ENCODE peak calls at places on chromosomes 5 and 9, in six cellular contexts. S, R, G, W, U and K are unnamed samples.

GRCh38 chr5:40682431-40683017 is 2.8 kb downstream of the PTGER4 start:
- DNase-seq in S (no peak), R (no peak), G (no peak), W (peak), U (no peak), K (no peak)

GRCh38 chr9:136024696-136025316 is 63.6 kb upstream of the UBAC1 start:
- DNase-seq in S (no peak), R (no peak), G (no peak), W (peak), U (no peak), K (no peak)

GRCh38 chr9:98402272-98402840 is 146.9 kb upstream of the TBC1D2 start:
- DNase-seq in S (no peak), R (no peak), G (no peak), W (no peak), U (no peak), K (no peak)

GRCh38 chr5:61354199-61354598 is 22.1 kb downstream of the ZSWIM6 start:
- DNase-seq in S (no peak), R (no peak), G (no peak), W (no peak), U (no peak), K (no peak)

GRCh38 chr5:131109540-131110255 is 55.4 kb downstream of the HINT1 start:
- DNase-seq in S (peak), R (no peak), G (peak), W (peak), U (no peak), K (peak)

GRCh38 chr9:34651876-34652602 is at the start of gene IL11RA:
- DNase-seq in S (peak), R (no peak), G (peak), W (peak), U (peak), K (peak)

GRCh38 chr9:116075191-116075590 is 78.4 kb upstream of the PAPPA start:
- DNase-seq in S (no peak), R (no peak), G (no peak), W (peak), U (no peak), K (peak)

GRCh38 chr9:108333406-108334031 is 522.3 kb downstream of the ACTL7B start:
- DNase-seq in S (no peak), R (no peak), G (no peak), W (no peak), U (no peak), K (no peak)

GRCh38 chr5:160129841-160130240 is 10.6 kb upstream of the PWWP2A start:
- DNase-seq in S (no peak), R (no peak), G (no peak), W (no peak), U (no peak), K (no peak)

GRCh38 chr9:137367506-137368430 is 55.2 kb downstream of the EXD3 start:
- DNase-seq in S (no peak), R (no peak), G (no peak), W (no peak), U (no peak), K (no peak)

GRCh38 chr5:139140631-139141071 is 57.5 kb downstream of the SIL1 start:
- DNase-seq in S (no peak), R (no peak), G (no peak), W (no peak), U (no peak), K (peak)

GRCh38 chr5:145176041-145176440 is 659.1 kb downstream of the PRELID2 start:
- DNase-seq in S (no peak), R (no peak), G (no peak), W (no peak), U (no peak), K (no peak)

GRCh38 chr5:91212336-91213092 is 170.6 kb downstream of the ARRDC3 start:
- DNase-seq in S (no peak), R (no peak), G (no peak), W (peak), U (no peak), K (peak)

GRCh38 chr9:25003686-25004085 is 458.0 kb upstream of the IZUMO3 start:
- DNase-seq in S (peak), R (no peak), G (no peak), W (no peak), U (no peak), K (no peak)

GRCh38 chr9:86034863-86035734 is 64.3 kb downstream of the GOLM1 start:
- DNase-seq in S (peak), R (peak), G (peak), W (peak), U (no peak), K (peak)

GRCh38 chr9:73039253-73039915 is 86.5 kb upstream of the ALDH1A1 start:
- DNase-seq in S (no peak), R (no peak), G (no peak), W (peak), U (no peak), K (peak)

GRCh38 chr5:173094012-173094661 is 38.0 kb downstream of the CREBRF start:
- DNase-seq in S (no peak), R (no peak), G (no peak), W (peak), U (no peak), K (peak)

GRCh38 chr5:61176631-61177030 is 14.4 kb upstream of the SMIM15 start:
- DNase-seq in S (no peak), R (no peak), G (no peak), W (no peak), U (no peak), K (no peak)

GRCh38 chr9:107345327-107345726 is 62.2 kb downstream of the RAD23B start:
- DNase-seq in S (no peak), R (no peak), G (no peak), W (no peak), U (no peak), K (no peak)

GRCh38 chr5:79236970-79237734 is 1.2 kb downstream of the JMY start:
- DNase-seq in S (peak), R (no peak), G (peak), W (peak), U (peak), K (peak)

GRCh38 chr5:181138258-181138657 is 7.3 kb upstream of the OR2V1 start:
- DNase-seq in S (peak), R (no peak), G (no peak), W (peak), U (no peak), K (no peak)

GRCh38 chr9:78029601-78030552 is 1.7 kb downstream of the GNAQ start:
- DNase-seq in S (peak), R (peak), G (no peak), W (no peak), U (no peak), K (no peak)

GRCh38 chr9:10007356-10007755 is 605.4 kb downstream of the PTPRD start:
- DNase-seq in S (no peak), R (no peak), G (no peak), W (no peak), U (no peak), K (no peak)

GRCh38 chr9:134863306-134863902 is 17.2 kb upstream of the FCN2 start:
- DNase-seq in S (no peak), R (no peak), G (no peak), W (no peak), U (no peak), K (no peak)

GRCh38 chr9:126999315-127000068 is 84.9 kb downstream of the RALGPS1 start:
- DNase-seq in S (no peak), R (no peak), G (no peak), W (no peak), U (no peak), K (no peak)

GRCh38 chr9:72533322-72533721 is 11.9 kb downstream of the TMC1 start:
- DNase-seq in S (no peak), R (no peak), G (no peak), W (peak), U (no peak), K (peak)

GRCh38 chr5:59956130-59956773 is 62.7 kb upstream of the PDE4D start:
- DNase-seq in S (no peak), R (no peak), G (no peak), W (peak), U (no peak), K (no peak)